ENCODE peak calls at places on chromosomes 12 and 14, in six cellular contexts. R is tibial artery; C is CD4-positive, CD25-positive, alpha-beta regulatory T cell; E is IMR-90; M is fibroblast of lung; T is neuronal stem cell. Q is an unnamed sample.

GRCh38 chr12:31828057-31828456 is 99.2 kb upstream of the AMN1 start:
- DNase-seq in C (no peak), E (no peak), R (no peak), T (no peak), M (no peak), Q (no peak)

GRCh38 chr14:77883479-77884238 is 83.8 kb downstream of the ADCK1 start:
- DNase-seq in M (no peak), R (no peak), T (no peak), E (no peak), C (no peak), Q (no peak)

GRCh38 chr12:128471491-128471890 is 204.5 kb downstream of the TMEM132C start:
- DNase-seq in R (no peak), M (no peak), E (no peak), T (no peak), C (no peak), Q (no peak)

GRCh38 chr12:90102957-90103652 is 394.5 kb upstream of the ATP2B1 start:
- DNase-seq in E (peak; percentile 53), C (peak; percentile 52), R (no peak), M (peak; percentile 40), T (no peak), Q (peak; percentile 33)

GRCh38 chr12:32302218-32302826 is 97.0 kb upstream of the FGD4 start:
- DNase-seq in M (no peak), C (peak; percentile 11), T (no peak), E (no peak), R (no peak), Q (no peak)

GRCh38 chr14:73426877-73427276 is 31.5 kb downstream of the NUMB start:
- DNase-seq in M (peak; percentile 83), R (no peak), E (peak; percentile 60), C (no peak), T (no peak), Q (no peak)

GRCh38 chr12:128339669-128340068 is 72.7 kb downstream of the TMEM132C start:
- DNase-seq in R (no peak), C (no peak), M (no peak), T (no peak), E (no peak), Q (no peak)

GRCh38 chr14:24463017-24463805 is 20.6 kb upstream of the SDR39U1 start:
- DNase-seq in E (no peak), T (no peak), M (no peak), C (no peak), R (no peak), Q (no peak)

GRCh38 chr14:36822671-36823070 is 161.0 kb downstream of the PAX9 start:
- DNase-seq in M (no peak), T (no peak), E (no peak), C (no peak), R (no peak), Q (no peak)

GRCh38 chr12:15322164-15323054 is at the start of gene PTPRO:
- DNase-seq in E (no peak), R (no peak), T (peak; percentile 59), M (peak; percentile 15), C (no peak), Q (no peak)

GRCh38 chr14:75301666-75302325 is 23.2 kb downstream of the FOS start:
- DNase-seq in T (no peak), E (no peak), M (no peak), R (peak; percentile 77), C (no peak), Q (no peak)

GRCh38 chr12:21697829-21698630 is 40.4 kb upstream of the LDHB start:
- DNase-seq in M (peak; percentile 15), C (peak; percentile 46), R (no peak), T (peak; percentile 31), E (peak; percentile 48), Q (no peak)

GRCh38 chr12:92614041-92614440 is 88.7 kb upstream of the PLEKHG7 start:
- DNase-seq in M (no peak), T (no peak), R (no peak), C (no peak), E (no peak), Q (no peak)

GRCh38 chr14:101225729-101226152 is 322.2 kb upstream of the RTL1 start:
- DNase-seq in C (no peak), T (no peak), E (no peak), R (no peak), M (no peak), Q (no peak)

GRCh38 chr12:108618079-108618952 is 15.4 kb downstream of the SELPLG start:
- DNase-seq in E (peak; percentile 83), C (peak; percentile 78), M (peak; percentile 76), T (peak; percentile 81), R (peak; percentile 82), Q (peak; percentile 68)

GRCh38 chr14:93712079-93712837 is 76.0 kb downstream of the PRIMA1 start:
- DNase-seq in C (no peak), M (no peak), R (no peak), T (no peak), E (no peak), Q (no peak)

GRCh38 chr12:64268409-64268808 is 46.3 kb upstream of the KICS2 start:
- DNase-seq in C (no peak), M (no peak), T (no peak), E (no peak), R (no peak), Q (no peak)

GRCh38 chr12:23493690-23494101 is 455.8 kb downstream of the SOX5 start:
- DNase-seq in M (no peak), T (no peak), C (no peak), R (no peak), E (no peak), Q (no peak)

GRCh38 chr12:104684884-104685283 is 228.1 kb downstream of the CHST11 start:
- DNase-seq in E (peak; percentile 67), C (no peak), T (no peak), M (peak; percentile 88), R (no peak), Q (no peak)

GRCh38 chr14:76644875-76645518 is 116.3 kb upstream of the VASH1 start:
- DNase-seq in M (peak; percentile 14), C (no peak), E (peak; percentile 12), R (no peak), T (peak; percentile 49), Q (no peak)

GRCh38 chr12:95815635-95816212 is 25.2 kb upstream of the NTN4 start:
- DNase-seq in R (no peak), M (peak; percentile 35), E (peak; percentile 62), C (no peak), T (no peak), Q (no peak)

GRCh38 chr14:33728010-33728498 is 222.8 kb downstream of the EGLN3 start:
- DNase-seq in R (no peak), M (no peak), C (no peak), T (no peak), E (no peak), Q (no peak)

GRCh38 chr14:89179891-89180404 is 237.1 kb downstream of the FOXN3 start:
- DNase-seq in R (no peak), T (no peak), E (no peak), C (no peak), M (no peak), Q (no peak)

GRCh38 chr14:83419420-83419819 is 1885.8 kb upstream of the SEL1L start:
- DNase-seq in E (no peak), M (no peak), T (no peak), R (no peak), C (no peak), Q (no peak)

GRCh38 chr12:30169839-30170591 is 386.3 kb upstream of the TMTC1 start:
- DNase-seq in C (no peak), E (no peak), M (peak; percentile 14), R (no peak), T (no peak), Q (no peak)

GRCh38 chr12:76259071-76259470 is 89.1 kb downstream of the BBS10 start:
- DNase-seq in M (no peak), R (no peak), E (peak; percentile 44), C (no peak), T (peak; percentile 11), Q (no peak)

GRCh38 chr14:20652996-20653975 is 11.8 kb upstream of the OR6S1 start:
- DNase-seq in C (no peak), R (no peak), E (peak; percentile 67), T (peak; percentile 72), M (peak; percentile 27), Q (peak; percentile 19)

DNA sequence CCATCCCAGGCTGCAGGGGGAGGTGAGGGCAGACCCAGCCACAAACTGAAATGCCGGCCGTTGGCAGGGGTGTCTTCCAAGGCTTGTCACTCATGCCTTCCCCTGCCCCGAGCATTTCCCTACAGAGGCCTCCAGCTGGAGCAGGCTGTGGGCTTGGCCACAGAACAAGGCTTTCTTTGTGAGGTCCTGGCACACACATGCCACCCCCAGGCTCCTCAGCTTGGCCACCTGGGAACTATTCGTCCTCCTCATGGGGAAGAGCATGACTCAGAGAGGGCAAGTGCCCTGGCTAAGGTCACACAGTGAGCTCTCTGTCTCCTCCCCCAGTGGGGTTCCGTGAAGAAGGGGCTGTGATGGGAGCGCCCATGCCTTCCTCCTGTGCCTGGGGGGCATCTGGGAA is 21.7 kb downstream of the ABCB9 start:
- DNase-seq in R (no peak), M (peak; percentile 56), C (no peak), T (no peak), E (peak; percentile 56), Q (no peak)
- H3K4me1 ChIP-seq in R (peaks cover 9% of the 10 kb centered on the region), M (peaks cover 27% of the 10 kb centered on the region), C (no peaks in the 10 kb centered on the region), T (peaks cover 7% of the 10 kb centered on the region), E (peaks cover 22% of the 10 kb centered on the region), Q (peaks cover 6% of the 10 kb centered on the region)

DNA sequence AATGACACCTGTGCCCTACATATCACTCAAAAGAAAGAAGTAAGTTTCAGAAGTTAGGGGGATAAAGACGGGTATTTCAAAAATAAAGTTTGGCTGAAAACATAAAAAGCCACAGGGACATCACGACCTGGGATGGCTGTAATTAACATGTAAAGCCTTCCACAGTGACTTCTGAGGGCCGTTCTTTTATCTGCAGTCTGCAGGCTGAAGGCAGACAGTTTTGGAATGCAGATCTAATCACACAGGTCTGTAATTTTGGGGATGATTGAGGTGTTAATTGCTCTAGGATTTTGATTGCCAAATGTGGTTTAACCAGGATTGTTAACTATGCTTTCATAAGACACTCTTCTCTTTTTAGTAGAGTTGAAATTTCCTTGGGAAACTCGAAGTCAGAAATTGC is 355.5 kb downstream of the ATP23 start:
- DNase-seq in R (no peak), T (no peak), M (peak; percentile 23), C (no peak), E (no peak), Q (no peak)
- H3K27ac ChIP-seq in R (no peak overlapping the region), T (no peak overlapping the region), M (no peak overlapping the region), C (no peak overlapping the region), E (no peak overlapping the region), Q (no peak overlapping the region)

GRCh38 chr12:111410229-111411186 is 4.8 kb downstream of the SH2B3 start:
- DNase-seq in R (no peak), C (no peak), M (peak; percentile 49), T (no peak), E (no peak), Q (no peak)

GRCh38 chr12:111408686-111409402 is 3.1 kb downstream of the SH2B3 start:
- DNase-seq in E (no peak), M (no peak), R (no peak), C (no peak), T (no peak), Q (no peak)

GRCh38 chr12:111408116-111408440 is 2.4 kb downstream of the SH2B3 start:
- DNase-seq in T (no peak), M (no peak), E (no peak), C (no peak), R (no peak), Q (no peak)

GRCh38 chr12:111411187-111411764 is 5.6 kb downstream of the SH2B3 start:
- DNase-seq in R (no peak), T (no peak), C (no peak), M (no peak), E (no peak), Q (no peak)

GRCh38 chr12:111409403-111410228 is 3.9 kb downstream of the SH2B3 start:
- DNase-seq in C (no peak), M (peak; percentile 81), E (peak; percentile 67), T (no peak), R (peak; percentile 82), Q (peak; percentile 31)
- H3K9me3 ChIP-seq in C (no peaks in the 10 kb centered on the region), M (no peaks in the 10 kb centered on the region), E (no peaks in the 10 kb centered on the region), T (no peaks in the 10 kb centered on the region), R (no peaks in the 10 kb centered on the region), Q (no peaks in the 10 kb centered on the region)

GRCh38 chr12:54377797-54378515 is 6.6 kb downstream of the ZNF385A start:
- DNase-seq in R (no peak), M (no peak), T (no peak), C (no peak), E (no peak), Q (no peak)
- H3K4me1 ChIP-seq in R (no peaks in the 10 kb centered on the region), M (peaks cover 4% of the 10 kb centered on the region), T (peaks cover 10% of the 10 kb centered on the region), C (peaks cover 4% of the 10 kb centered on the region), E (peaks cover 4% of the 10 kb centered on the region), Q (peaks cover 4% of the 10 kb centered on the region)